ENCODE peak calls at places on chromosome 5, in six cellular contexts. U, X, I, T, K and M are unnamed samples.

GRCh38 chr5:73617510-73618279 is 8.3 kb upstream of the ARHGEF28 start:
- DNase-seq in U (no peak), X (no peak), I (no peak), T (no peak), K (no peak), M (no peak)

GRCh38 chr5:115377468-115378217 is 81.2 kb upstream of the CCDC112 start:
- DNase-seq in U (peak), X (peak), I (no peak), T (no peak), K (no peak), M (no peak)

GRCh38 chr5:145812877-145813276 is 22.3 kb downstream of the PRELID2 start:
- DNase-seq in U (no peak), X (no peak), I (no peak), T (no peak), K (no peak), M (no peak)

GRCh38 chr5:140018920-140019644 is 24.0 kb downstream of the NRG2 start:
- DNase-seq in U (no peak), X (no peak), I (no peak), T (no peak), K (no peak), M (peak)

GRCh38 chr5:141941307-141941706 is 16.7 kb downstream of the PCDH12 start:
- DNase-seq in U (peak), X (no peak), I (no peak), T (no peak), K (no peak), M (no peak)

GRCh38 chr5:125232779-125233230 is 486.4 kb upstream of the ZNF608 start:
- DNase-seq in U (no peak), X (no peak), I (no peak), T (no peak), K (no peak), M (no peak)

GRCh38 chr5:146340260-146341081 is 1.8 kb downstream of the POU4F3 start:
- DNase-seq in U (peak), X (peak), I (no peak), T (no peak), K (peak), M (peak)

GRCh38 chr5:171777420-171777759 is 8.2 kb upstream of the SMIM23 start:
- DNase-seq in U (no peak), X (no peak), I (no peak), T (no peak), K (no peak), M (no peak)

GRCh38 chr5:133391349-133392136 is 220.8 kb downstream of the FSTL4 start:
- DNase-seq in U (no peak), X (no peak), I (no peak), T (no peak), K (no peak), M (no peak)

GRCh38 chr5:10553476-10553875 is 10.4 kb upstream of the ANKRD33B start:
- DNase-seq in U (no peak), X (no peak), I (no peak), T (no peak), K (no peak), M (no peak)

GRCh38 chr5:172362755-172363154 is 79.2 kb upstream of the UBTD2 start:
- DNase-seq in U (no peak), X (no peak), I (no peak), T (no peak), K (no peak), M (no peak)

GRCh38 chr5:57412010-57412409 is 70.6 kb downstream of the ACTBL2 start:
- DNase-seq in U (no peak), X (no peak), I (no peak), T (no peak), K (no peak), M (no peak)

GRCh38 chr5:24905123-24905522 is 260.3 kb upstream of the CDH10 start:
- DNase-seq in U (no peak), X (no peak), I (no peak), T (no peak), K (no peak), M (no peak)

GRCh38 chr5:132766020-132766805 is 10.8 kb downstream of the SEPTIN8 start:
- DNase-seq in U (no peak), X (no peak), I (no peak), T (no peak), K (no peak), M (peak)

GRCh38 chr5:124920909-124921666 is 174.6 kb upstream of the ZNF608 start:
- DNase-seq in U (no peak), X (no peak), I (no peak), T (no peak), K (no peak), M (no peak)

GRCh38 chr5:157362502-157362901 is 96.6 kb downstream of the CYFIP2 start:
- DNase-seq in U (no peak), X (no peak), I (no peak), T (no peak), K (no peak), M (no peak)

GRCh38 chr5:173454764-173455598 is 126.8 kb upstream of the STC2 start:
- DNase-seq in U (peak), X (no peak), I (no peak), T (no peak), K (no peak), M (peak)

GRCh38 chr5:141935538-141935937 is 11.9 kb downstream of the DELE1 start:
- DNase-seq in U (peak), X (no peak), I (no peak), T (no peak), K (no peak), M (no peak)

GRCh38 chr5:123882946-123883345 is 371.0 kb downstream of the CSNK1G3 start:
- DNase-seq in U (no peak), X (no peak), I (no peak), T (no peak), K (no peak), M (no peak)

GRCh38 chr5:173498286-173498685 is 118.2 kb downstream of the BOD1 start:
- DNase-seq in U (peak), X (no peak), I (no peak), T (no peak), K (no peak), M (peak)

GRCh38 chr5:67089200-67089725 is 107.3 kb downstream of the CD180 start:
- DNase-seq in U (no peak), X (no peak), I (no peak), T (no peak), K (no peak), M (peak)

GRCh38 chr5:11958321-11958720 is 54.1 kb upstream of the CTNND2 start:
- DNase-seq in U (no peak), X (no peak), I (no peak), T (no peak), K (no peak), M (no peak)